ENCODE peak calls at places on chromosome 9, in ten cellular contexts. P, Y, W, A, K, T, Z, H, V and G are unnamed samples.

GRCh38 chr9:20570756-20571155 is 51.5 kb downstream of the MLLT3 start:
- DNase-seq in P (no peak), Y (peak; percentile 29), W (no peak), A (no peak), K (no peak), T (no peak), Z (no peak), H (no peak), V (no peak), G (no peak)

GRCh38 chr9:129838707-129839259 is 3.5 kb downstream of the USP20 start:
- DNase-seq in P (no peak), Y (peak; percentile 68), W (peak; percentile 56), A (no peak), K (no peak), T (no peak), Z (no peak), H (no peak), V (no peak), G (no peak)

GRCh38 chr9:134983506-134984371 is 66.0 kb upstream of the FCN1 start:
- DNase-seq in P (no peak), Y (no peak), W (no peak), A (no peak), K (no peak), T (no peak), Z (no peak), H (no peak), V (no peak), G (no peak)

GRCh38 chr9:109286571-109286977 is 34.3 kb downstream of the EPB41L4B start:
- DNase-seq in P (no peak), Y (peak; percentile 21), W (no peak), A (no peak), K (no peak), T (no peak), Z (no peak), H (peak; percentile 37), V (no peak), G (no peak)

GRCh38 chr9:134562146-134562753 is 79.4 kb upstream of the COL5A1 start:
- DNase-seq in P (no peak), Y (no peak), W (no peak), A (no peak), K (no peak), T (no peak), Z (no peak), H (no peak), V (no peak), G (peak; percentile 49)

GRCh38 chr9:133657120-133657661 is 21.0 kb downstream of the DBH start:
- DNase-seq in P (no peak), Y (no peak), W (no peak), A (peak; percentile 66), K (no peak), T (no peak), Z (no peak), H (peak; percentile 84), V (no peak), G (no peak)

GRCh38 chr9:88826651-88827245 is 164.5 kb upstream of the S1PR3 start:
- DNase-seq in P (no peak), Y (no peak), W (no peak), A (no peak), K (no peak), T (no peak), Z (no peak), H (no peak), V (peak; percentile 87), G (no peak)

GRCh38 chr9:89448381-89448780 is 49.5 kb downstream of the SEMA4D start:
- DNase-seq in P (no peak), Y (no peak), W (no peak), A (no peak), K (peak; percentile 83), T (no peak), Z (no peak), H (no peak), V (no peak), G (no peak)

GRCh38 chr9:133706651-133707050 is 31.5 kb downstream of the SARDH start:
- DNase-seq in P (no peak), Y (no peak), W (no peak), A (no peak), K (no peak), T (no peak), Z (no peak), H (no peak), V (no peak), G (no peak)

GRCh38 chr9:127065592-127065991 is 56.8 kb downstream of the ANGPTL2 start:
- DNase-seq in P (no peak), Y (peak; percentile 17), W (no peak), A (no peak), K (no peak), T (no peak), Z (no peak), H (no peak), V (no peak), G (no peak)

GRCh38 chr9:17810728-17811634 is 232.1 kb downstream of the SH3GL2 start:
- DNase-seq in P (peak; percentile 5), Y (peak; percentile 9), W (peak; percentile 11), A (peak; percentile 72), K (peak; percentile 27), T (no peak), Z (no peak), H (peak; percentile 72), V (peak; percentile 76), G (no peak)

GRCh38 chr9:88890546-88890945 is 100.7 kb upstream of the S1PR3 start:
- DNase-seq in P (no peak), Y (no peak), W (no peak), A (no peak), K (no peak), T (no peak), Z (no peak), H (no peak), V (no peak), G (no peak)

GRCh38 chr9:83669067-83669466 is 38.7 kb downstream of the UBQLN1 start:
- DNase-seq in P (no peak), Y (no peak), W (no peak), A (no peak), K (no peak), T (no peak), Z (no peak), H (no peak), V (no peak), G (no peak)

GRCh38 chr9:87290241-87290700 is 207.4 kb upstream of the DAPK1 start:
- DNase-seq in P (no peak), Y (peak; percentile 51), W (no peak), A (no peak), K (no peak), T (no peak), Z (no peak), H (no peak), V (peak; percentile 24), G (no peak)

GRCh38 chr9:137067860-137068538 is 2.4 kb downstream of the SAPCD2 start:
- DNase-seq in P (peak; percentile 70), Y (no peak), W (peak; percentile 53), A (peak; percentile 76), K (peak; percentile 75), T (peak; percentile 77), Z (peak; percentile 42), H (peak; percentile 89), V (peak; percentile 47), G (no peak)

GRCh38 chr9:114184071-114184470 is 28.7 kb downstream of the COL27A1 start:
- DNase-seq in P (no peak), Y (no peak), W (no peak), A (no peak), K (no peak), T (no peak), Z (no peak), H (no peak), V (no peak), G (no peak)

GRCh38 chr9:98369471-98369870 is 114.0 kb upstream of the TBC1D2 start:
- DNase-seq in P (no peak), Y (no peak), W (no peak), A (no peak), K (no peak), T (no peak), Z (no peak), H (no peak), V (no peak), G (no peak)

GRCh38 chr9:117359910-117360309 is 54.9 kb downstream of the ASTN2 start:
- DNase-seq in P (no peak), Y (no peak), W (no peak), A (no peak), K (no peak), T (no peak), Z (no peak), H (no peak), V (no peak), G (no peak)

GRCh38 chr9:107410045-107410819 is 79.3 kb downstream of the KLF4 start:
- DNase-seq in P (no peak), Y (no peak), W (no peak), A (no peak), K (no peak), T (no peak), Z (no peak), H (no peak), V (no peak), G (no peak)